ENCODE peak calls at places on chromosomes 1 and 21, in five cellular contexts. M, X, B, K and C are unnamed samples.

GRCh38 chr1:213996320-213997022 is 8.7 kb downstream of the PROX1 start:
- DNase-seq in M (no peak), X (no peak), B (no peak), K (no peak), C (no peak)

GRCh38 chr21:44612669-44613229 is 870 bp downstream of the KRTAP10-8 start:
- DNase-seq in M (no peak), X (no peak), B (no peak), K (no peak), C (no peak)

GRCh38 chr1:229556551-229556950 is 2.0 kb downstream of the ABCB10 start:
- DNase-seq in M (no peak), X (no peak), B (no peak), K (no peak), C (no peak)

GRCh38 chr1:91876040-91876470 is 9.9 kb downstream of the TGFBR3 start:
- DNase-seq in M (no peak), X (no peak), B (no peak), K (no peak), C (no peak)

GRCh38 chr21:20998886-20999285 is 677 bp downstream of the NCAM2 start:
- DNase-seq in M (no peak), X (no peak), B (no peak), K (no peak), C (no peak)

GRCh38 chr1:78070758-78071157 is 25.0 kb downstream of the GIPC2 start:
- DNase-seq in M (peak), X (no peak), B (no peak), K (peak), C (peak)

GRCh38 chr1:30788580-30789387 is 31.2 kb upstream of the LAPTM5 start:
- DNase-seq in M (peak), X (no peak), B (no peak), K (no peak), C (no peak)

GRCh38 chr1:229040630-229041358 is 230.1 kb upstream of the RAB4A start:
- DNase-seq in M (no peak), X (no peak), B (no peak), K (no peak), C (no peak)

GRCh38 chr21:45942011-45942546 is 39.5 kb upstream of the COL6A1 start:
- DNase-seq in M (no peak), X (no peak), B (no peak), K (no peak), C (no peak)

GRCh38 chr1:17251699-17252376 is 2.9 kb downstream of the PADI3 start:
- DNase-seq in M (peak), X (no peak), B (no peak), K (peak), C (peak)

GRCh38 chr1:116176306-116176789 is 65.1 kb downstream of the MAB21L3 start:
- DNase-seq in M (no peak), X (no peak), B (no peak), K (no peak), C (no peak)

GRCh38 chr1:116178837-116179236 is 67.6 kb downstream of the MAB21L3 start:
- DNase-seq in M (no peak), X (no peak), B (no peak), K (no peak), C (no peak)

GRCh38 chr1:116172666-116173065 is 61.5 kb downstream of the MAB21L3 start:
- DNase-seq in M (no peak), X (no peak), B (no peak), K (no peak), C (no peak)

GRCh38 chr1:116177861-116178260 is 66.7 kb downstream of the MAB21L3 start:
- DNase-seq in M (no peak), X (no peak), B (no peak), K (no peak), C (no peak)

GRCh38 chr1:116175621-116176020 is 64.4 kb downstream of the MAB21L3 start:
- DNase-seq in M (no peak), X (no peak), B (no peak), K (no peak), C (no peak)
- H2AFZ ChIP-seq in M (no peak), X (no peak), B (no peak), K (no peak), C (no peak)

GRCh38 chr1:53329183-53329544 is 1.3 kb upstream of the LRP8 start:
- DNase-seq in M (no peak), X (no peak), B (no peak), K (no peak), C (no peak)
- H2AFZ ChIP-seq in M (no peak), X (no peak), B (no peak), K (no peak), C (no peak)

GRCh38 chr1:46173361-46173856 is 1.5 kb upstream of the TSPAN1 start:
- DNase-seq in M (no peak), X (no peak), B (no peak), K (peak), C (peak)
- H2AFZ ChIP-seq in M (no peak), X (no peak), B (no peak), K (peak), C (peak)

DNA sequence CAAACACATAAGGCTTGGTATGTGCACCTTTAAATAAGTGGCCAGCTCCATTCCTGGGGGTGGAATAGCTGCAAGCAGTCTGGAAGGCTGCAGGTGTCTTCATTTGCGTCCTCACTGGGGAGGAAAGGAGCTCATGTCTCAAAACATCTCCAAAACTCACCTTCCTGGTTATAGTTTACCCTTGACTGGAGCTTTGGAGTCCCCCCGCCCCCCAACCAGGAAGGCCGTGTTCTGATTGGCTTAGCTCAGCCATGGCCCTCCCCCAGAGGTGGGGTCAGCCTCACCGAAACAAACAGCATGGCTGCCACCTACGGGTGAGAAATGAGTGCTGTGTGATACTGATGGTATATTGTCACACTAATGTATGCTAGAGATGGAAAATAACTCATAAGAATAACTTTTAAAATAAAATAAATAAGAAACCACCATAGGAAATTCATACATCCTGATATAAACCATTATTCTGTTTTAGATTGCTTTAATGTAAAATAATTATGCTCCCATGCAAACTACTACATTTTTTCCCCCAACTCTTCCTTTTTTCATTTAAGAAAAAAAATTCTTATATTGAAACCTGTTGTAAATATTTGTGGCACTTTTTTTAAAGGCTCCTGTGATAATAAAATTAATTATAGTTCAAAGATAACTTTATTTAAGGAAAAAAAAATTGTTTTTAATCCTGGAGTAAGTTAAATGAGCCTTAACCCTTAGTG is 90.8 kb downstream of the ZP4 start:
- DNase-seq in M (peak), X (no peak), B (peak), K (peak), C (no peak)
- H2AFZ ChIP-seq in M (peak), X (no peak), B (peak), K (no peak), C (no peak)

DNA sequence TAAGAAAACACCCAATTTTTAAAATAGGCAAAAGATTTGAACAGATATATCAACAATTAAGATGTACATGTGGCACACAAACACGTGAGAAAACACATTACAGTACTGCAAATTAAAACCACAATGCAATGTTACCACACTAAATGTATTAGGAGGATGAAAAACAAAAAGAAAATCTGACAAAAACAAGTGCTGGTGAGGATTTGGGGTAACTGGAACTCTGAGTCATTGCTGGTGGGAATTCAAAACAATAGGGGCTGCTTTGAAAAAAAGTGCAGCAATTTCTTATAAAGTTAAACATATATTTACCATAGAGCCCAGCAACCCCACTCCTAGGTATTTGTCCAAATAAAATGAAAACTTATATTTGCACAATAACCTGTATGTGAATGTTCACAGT is 614.1 kb downstream of the SMYD3 start:
- DNase-seq in M (no peak), X (no peak), B (no peak), K (no peak), C (no peak)
- H2AFZ ChIP-seq in M (no peak), X (no peak), B (no peak), K (no peak), C (no peak)

GRCh38 chr1:199067483-199067882 is 428.6 kb downstream of the PTPRC start:
- DNase-seq in M (no peak), X (no peak), B (no peak), K (no peak), C (no peak)
- H2AFZ ChIP-seq in M (no peak), X (no peak), B (no peak), K (no peak), C (no peak)

GRCh38 chr1:37473431-37474050 is 839 bp upstream of the ZC3H12A start:
- DNase-seq in M (no peak), X (no peak), B (no peak), K (no peak), C (peak)
- H2AFZ ChIP-seq in M (peak), X (peak), B (no peak), K (peak), C (peak)

GRCh38 chr21:31684918-31685317 is 25.4 kb downstream of the SOD1 start:
- DNase-seq in M (no peak), X (no peak), B (no peak), K (no peak), C (no peak)
- H2AFZ ChIP-seq in M (no peak), X (no peak), B (no peak), K (no peak), C (no peak)

DNA sequence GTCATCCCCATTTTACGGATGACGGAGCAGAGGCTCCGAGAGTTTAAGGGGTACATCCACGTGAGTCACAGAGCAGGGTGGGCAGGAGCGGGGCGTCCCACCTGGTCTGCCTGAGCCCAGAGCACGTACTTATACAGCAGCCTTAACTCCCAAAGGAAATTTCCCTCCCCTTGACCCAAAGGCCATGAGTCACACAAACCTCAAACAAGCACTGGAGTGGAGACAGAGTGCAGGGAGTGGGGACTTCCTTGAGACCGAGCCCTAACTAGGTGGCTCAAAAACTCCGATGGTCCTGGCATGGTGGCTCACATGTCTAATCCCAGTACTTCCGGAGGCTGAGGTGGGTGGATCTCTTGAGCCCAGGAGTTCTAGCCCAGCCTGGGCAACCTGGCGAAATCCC is 141.6 kb upstream of the KLHDC7A start:
- DNase-seq in M (no peak), X (no peak), B (no peak), K (no peak), C (no peak)
- H2AFZ ChIP-seq in M (no peak), X (no peak), B (no peak), K (no peak), C (no peak)

GRCh38 chr1:152111515-152111968 is 3.7 kb downstream of the TCHH start:
- DNase-seq in M (peak), X (no peak), B (peak), K (peak), C (peak)
- H2AFZ ChIP-seq in M (peak), X (no peak), B (no peak), K (peak), C (peak)